ENCODE peak calls at places on chromosome 14, in nine cellular contexts. F, S, E, U, B, C, Z, H and G are unnamed samples.

GRCh38 chr14:93195316-93195999 is 10.3 kb downstream of the LYSET start:
- DNase-seq in F (no peak), S (no peak), E (no peak), U (no peak), B (no peak), C (no peak), Z (no peak), H (no peak), G (no peak)

GRCh38 chr14:67557656-67558055 is 24.6 kb downstream of the PLEKHH1 start:
- DNase-seq in F (no peak), S (no peak), E (no peak), U (no peak), B (no peak), C (no peak), Z (no peak), H (no peak), G (no peak)

GRCh38 chr14:34046799-34047520 is 96.1 kb upstream of the EGLN3 start:
- DNase-seq in F (no peak), S (no peak), E (no peak), U (no peak), B (no peak), C (no peak), Z (no peak), H (no peak), G (no peak)

GRCh38 chr14:36604757-36605505 is 22.5 kb upstream of the NKX2-8 start:
- DNase-seq in F (peak), S (peak), E (peak), U (no peak), B (peak), C (peak), Z (peak), H (peak), G (peak)

GRCh38 chr14:42994001-42994736 is 1387.5 kb downstream of the LRFN5 start:
- DNase-seq in F (no peak), S (no peak), E (no peak), U (no peak), B (no peak), C (no peak), Z (peak), H (no peak), G (no peak)

GRCh38 chr14:42779024-42779423 is 1172.3 kb downstream of the LRFN5 start:
- DNase-seq in F (no peak), S (no peak), E (no peak), U (no peak), B (no peak), C (no peak), Z (no peak), H (no peak), G (no peak)

GRCh38 chr14:100334904-100335303 is 11.8 kb downstream of the SLC25A47 start:
- DNase-seq in F (peak), S (no peak), E (no peak), U (no peak), B (no peak), C (no peak), Z (no peak), H (no peak), G (no peak)

GRCh38 chr14:106652494-106652893 is 1126.1 kb downstream of the TMEM121 start:
- DNase-seq in F (no peak), S (no peak), E (no peak), U (no peak), B (no peak), C (no peak), Z (no peak), H (no peak), G (no peak)

GRCh38 chr14:63867926-63868921 is 15.4 kb downstream of the SYNE2 start:
- DNase-seq in F (no peak), S (peak), E (no peak), U (no peak), B (no peak), C (no peak), Z (no peak), H (no peak), G (no peak)

GRCh38 chr14:99497894-99498293 is 16.7 kb downstream of the CCNK start:
- DNase-seq in F (no peak), S (no peak), E (no peak), U (no peak), B (no peak), C (no peak), Z (no peak), H (no peak), G (no peak)

GRCh38 chr14:106129274-106129673 is 602.9 kb downstream of the TMEM121 start:
- DNase-seq in F (no peak), S (peak), E (no peak), U (no peak), B (no peak), C (no peak), Z (no peak), H (no peak), G (no peak)

GRCh38 chr14:96478119-96478518 is 24.1 kb upstream of the PAPOLA start:
- DNase-seq in F (no peak), S (no peak), E (no peak), U (no peak), B (no peak), C (no peak), Z (no peak), H (no peak), G (no peak)

GRCh38 chr14:56539862-56540261 is 39.7 kb upstream of the TMEM260 start:
- DNase-seq in F (no peak), S (no peak), E (no peak), U (no peak), B (no peak), C (no peak), Z (no peak), H (no peak), G (no peak)

GRCh38 chr14:89575386-89576061 is 158.5 kb upstream of the FOXN3 start:
- DNase-seq in F (no peak), S (no peak), E (no peak), U (no peak), B (no peak), C (no peak), Z (no peak), H (no peak), G (no peak)

GRCh38 chr14:98754343-98755025 is 517.5 kb downstream of the BCL11B start:
- DNase-seq in F (no peak), S (no peak), E (no peak), U (peak), B (no peak), C (no peak), Z (no peak), H (no peak), G (no peak)

GRCh38 chr14:80587096-80587724 is 354.3 kb downstream of the CEP128 start:
- DNase-seq in F (peak), S (no peak), E (peak), U (no peak), B (no peak), C (no peak), Z (no peak), H (no peak), G (no peak)

GRCh38 chr14:52553002-52553670 is 500 bp downstream of the GPR137C start:
- DNase-seq in F (peak), S (peak), E (peak), U (peak), B (peak), C (peak), Z (no peak), H (peak), G (no peak)

GRCh38 chr14:61147898-61148549 is 133.1 kb downstream of the TMEM30B start:
- DNase-seq in F (no peak), S (no peak), E (no peak), U (no peak), B (peak), C (no peak), Z (peak), H (peak), G (no peak)

GRCh38 chr14:80117876-80118275 is 93.4 kb downstream of the DIO2 start:
- DNase-seq in F (peak), S (no peak), E (no peak), U (no peak), B (no peak), C (no peak), Z (no peak), H (no peak), G (no peak)

GRCh38 chr14:93941293-93941910 is 14.3 kb downstream of the FAM181A start:
- DNase-seq in F (peak), S (no peak), E (no peak), U (no peak), B (no peak), C (no peak), Z (peak), H (no peak), G (no peak)

GRCh38 chr14:32813401-32813800 is 125.3 kb upstream of the NPAS3 start:
- DNase-seq in F (no peak), S (no peak), E (no peak), U (no peak), B (no peak), C (no peak), Z (no peak), H (no peak), G (no peak)

GRCh38 chr14:100784523-100785337 is 41.2 kb upstream of the MEG3 start:
- DNase-seq in F (peak), S (no peak), E (no peak), U (no peak), B (no peak), C (no peak), Z (no peak), H (no peak), G (no peak)

GRCh38 chr14:63878052-63878451 is 25.2 kb downstream of the SYNE2 start:
- DNase-seq in F (no peak), S (no peak), E (no peak), U (no peak), B (no peak), C (no peak), Z (no peak), H (no peak), G (no peak)

GRCh38 chr14:34931206-34931605 is 51.6 kb upstream of the SRP54 start:
- DNase-seq in F (no peak), S (no peak), E (no peak), U (no peak), B (no peak), C (no peak), Z (no peak), H (no peak), G (no peak)

GRCh38 chr14:99686557-99687283 is 2.6 kb downstream of the CYP46A1 start:
- DNase-seq in F (no peak), S (no peak), E (no peak), U (peak), B (no peak), C (peak), Z (no peak), H (no peak), G (no peak)

GRCh38 chr14:103386632-103387329 is 1.6 kb downstream of the MARK3 start:
- DNase-seq in F (no peak), S (no peak), E (no peak), U (no peak), B (no peak), C (no peak), Z (no peak), H (no peak), G (no peak)

GRCh38 chr14:95497561-95498011 is 18.9 kb downstream of the SYNE3 start:
- DNase-seq in F (no peak), S (no peak), E (no peak), U (no peak), B (no peak), C (no peak), Z (no peak), H (no peak), G (no peak)

GRCh38 chr14:92997343-92998061 is 74.6 kb downstream of the CHGA start:
- DNase-seq in F (no peak), S (no peak), E (no peak), U (no peak), B (no peak), C (no peak), Z (no peak), H (no peak), G (no peak)

GRCh38 chr14:72740504-72740961 is 153.4 kb downstream of the DPF3 start:
- DNase-seq in F (no peak), S (no peak), E (no peak), U (peak), B (no peak), C (no peak), Z (no peak), H (no peak), G (no peak)

GRCh38 chr14:101109981-101110728 is 206.6 kb upstream of the RTL1 start:
- DNase-seq in F (peak), S (peak), E (peak), U (peak), B (no peak), C (no peak), Z (no peak), H (no peak), G (no peak)

GRCh38 chr14:99755068-99755405 is 38.2 kb upstream of the EML1 start:
- DNase-seq in F (no peak), S (no peak), E (no peak), U (no peak), B (no peak), C (no peak), Z (no peak), H (no peak), G (no peak)

GRCh38 chr14:29822430-29822709 is 105.3 kb downstream of the PRKD1 start:
- DNase-seq in F (no peak), S (no peak), E (no peak), U (no peak), B (no peak), C (no peak), Z (no peak), H (no peak), G (no peak)

GRCh38 chr14:20996521-20996920 is 2.6 kb upstream of the SLC39A2 start:
- DNase-seq in F (no peak), S (no peak), E (no peak), U (no peak), B (no peak), C (no peak), Z (no peak), H (no peak), G (no peak)

GRCh38 chr14:99169776-99170356 is 102.1 kb downstream of the BCL11B start:
- DNase-seq in F (no peak), S (no peak), E (no peak), U (peak), B (no peak), C (peak), Z (no peak), H (no peak), G (no peak)

GRCh38 chr14:85528080-85528881 is 1.7 kb upstream of the FLRT2 start:
- DNase-seq in F (peak), S (no peak), E (peak), U (no peak), B (no peak), C (peak), Z (peak), H (peak), G (no peak)

GRCh38 chr14:86091811-86092210 is 561.9 kb downstream of the FLRT2 start:
- DNase-seq in F (no peak), S (no peak), E (no peak), U (no peak), B (no peak), C (no peak), Z (no peak), H (no peak), G (no peak)

GRCh38 chr14:81738946-81739659 is 205.4 kb upstream of the SEL1L start:
- DNase-seq in F (no peak), S (no peak), E (no peak), U (no peak), B (no peak), C (no peak), Z (no peak), H (no peak), G (no peak)